ENCODE peak calls at places on chromosomes 11 and 22, in five cellular contexts. B, O, Q, E and W are unnamed samples.

GRCh38 chr11:70029115-70029830 is 48.8 kb upstream of the ANO1 start:
- DNase-seq in B (no peak), O (peak), Q (no peak), E (no peak), W (no peak)

GRCh38 chr11:62732830-62733229 is 4.5 kb downstream of the TTC9C start:
- DNase-seq in B (no peak), O (no peak), Q (peak), E (peak), W (peak)

GRCh38 chr11:18736590-18737148 is 10.7 kb upstream of the IGSF22 start:
- DNase-seq in B (no peak), O (no peak), Q (no peak), E (no peak), W (no peak)

GRCh38 chr11:64947202-64947814 is 11.6 kb upstream of the GPHA2 start:
- DNase-seq in B (no peak), O (no peak), Q (no peak), E (peak), W (peak)

GRCh38 chr11:121654506-121655480 is 202.0 kb upstream of the SORL1-AS1 start:
- DNase-seq in B (no peak), O (no peak), Q (peak), E (no peak), W (no peak)

GRCh38 chr11:68661014-68661413 is 23.3 kb upstream of the GAL start:
- DNase-seq in B (no peak), O (no peak), Q (no peak), E (no peak), W (no peak)

GRCh38 chr11:1604181-1604580 is 4.1 kb downstream of the KRTAP5-3 start:
- DNase-seq in B (no peak), O (no peak), Q (no peak), E (no peak), W (no peak)

GRCh38 chr22:36606114-36606513 is 77.1 kb upstream of the EIF3D start:
- DNase-seq in B (no peak), O (no peak), Q (no peak), E (no peak), W (no peak)

GRCh38 chr11:58576792-58577440 is 1.3 kb upstream of the LPXN start:
- DNase-seq in B (no peak), O (no peak), Q (peak), E (peak), W (peak)

GRCh38 chr11:72617080-72617744 is 57.0 kb downstream of the PDE2A start:
- DNase-seq in B (no peak), O (no peak), Q (no peak), E (no peak), W (peak)

GRCh38 chr22:46000081-46001027 is 23.4 kb upstream of the WNT7B start:
- DNase-seq in B (no peak), O (no peak), Q (no peak), E (no peak), W (no peak)

GRCh38 chr22:48520888-48521600 is 1306.6 kb downstream of the BRD1 start:
- DNase-seq in B (no peak), O (no peak), Q (no peak), E (no peak), W (no peak)

GRCh38 chr11:9605742-9606141 is 32.3 kb downstream of the WEE1 start:
- DNase-seq in B (no peak), O (no peak), Q (no peak), E (no peak), W (no peak)

GRCh38 chr11:78080818-78081495 is 1.3 kb upstream of the NDUFC2 start:
- DNase-seq in B (no peak), O (no peak), Q (peak), E (no peak), W (peak)

GRCh38 chr11:118996926-118997626 is 862 bp upstream of the CENATAC start:
- DNase-seq in B (no peak), O (no peak), Q (peak), E (peak), W (peak)
- TF ChIP-seq CTCF in B (no peak), O (peak), Q (peak), E (no peak), W (peak)

DNA sequence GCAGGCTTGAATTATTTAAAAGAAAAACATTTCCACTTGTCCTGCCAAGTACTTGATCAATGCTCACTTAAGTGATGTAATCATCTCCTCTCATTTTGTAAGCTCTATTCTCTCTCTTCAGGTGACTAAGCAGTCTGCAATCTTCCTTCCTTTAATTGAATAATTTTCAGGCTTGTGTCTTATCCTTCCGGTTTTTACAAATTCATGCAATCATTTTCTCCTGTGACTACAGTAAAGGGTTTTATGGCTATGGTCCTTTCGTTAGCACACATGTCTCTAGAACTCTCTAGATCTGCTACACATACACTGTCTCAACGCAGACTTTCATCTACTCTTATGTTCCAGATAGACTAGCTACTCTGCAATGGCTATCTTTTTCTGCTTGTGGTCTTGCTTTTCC is 12.5 kb upstream of the UPB1 start:
- DNase-seq in B (no peak), O (no peak), Q (peak), E (no peak), W (peak)
- H3K4me3 ChIP-seq in B (no peak), O (no peak), Q (no peak), E (no peak), W (no peak)

GRCh38 chr11:66157182-66157864 is 87.3 kb downstream of the PACS1 start:
- DNase-seq in B (no peak), O (no peak), Q (peak), E (peak), W (peak)
- TF ChIP-seq CTCF in B (no peak), O (no peak), Q (peak), E (no peak), W (no peak)

GRCh38 chr11:13216019-13217006 is 61.3 kb upstream of the BMAL1 start:
- DNase-seq in B (no peak), O (no peak), Q (peak), E (peak), W (peak)
- H3K4me3 ChIP-seq in B (no peak), O (no peak), Q (peak), E (peak), W (no peak)

DNA sequence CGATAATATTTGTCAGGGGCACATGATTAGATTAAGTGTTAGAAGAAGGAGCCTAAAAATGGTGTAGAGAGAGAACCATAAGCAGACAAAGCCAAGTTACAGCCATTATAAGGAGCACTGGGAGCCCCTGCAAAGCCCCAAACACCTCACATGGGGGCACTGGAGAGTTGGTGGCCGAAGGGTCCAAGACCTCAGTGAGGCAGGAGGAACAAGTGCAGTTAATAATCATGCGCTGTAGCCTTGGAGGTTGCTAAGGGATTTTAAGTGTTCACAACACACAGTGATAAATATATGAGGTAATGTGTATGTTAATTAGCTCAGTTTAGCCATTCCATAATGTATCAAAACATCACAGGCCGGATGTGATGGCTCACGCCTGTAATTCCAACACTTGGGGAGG is 54.4 kb upstream of the JAM3 start:
- DNase-seq in B (no peak), O (peak), Q (no peak), E (no peak), W (no peak)
- TF ChIP-seq CTCF in B (no peak), O (peak), Q (no peak), E (no peak), W (peak)

GRCh38 chr11:327581-327923 is 6.9 kb upstream of the IFITM3 start:
- DNase-seq in B (no peak), O (no peak), Q (no peak), E (no peak), W (no peak)

GRCh38 chr11:326592-326841 is 5.9 kb upstream of the IFITM3 start:
- DNase-seq in B (no peak), O (no peak), Q (no peak), E (no peak), W (no peak)

GRCh38 chr11:325796-326591 is 5.3 kb upstream of the IFITM3 start:
- DNase-seq in B (no peak), O (no peak), Q (no peak), E (no peak), W (no peak)

GRCh38 chr11:328012-328411 is 7.4 kb upstream of the IFITM3 start:
- DNase-seq in B (no peak), O (no peak), Q (no peak), E (no peak), W (no peak)

GRCh38 chr11:326842-327580 is 6.4 kb upstream of the IFITM3 start:
- DNase-seq in B (peak), O (no peak), Q (no peak), E (no peak), W (peak)
- H3K4me3 ChIP-seq in B (no peak), O (no peak), Q (no peak), E (no peak), W (no peak)

GRCh38 chr22:26563022-26563421 is 26.9 kb downstream of the TPST2 start:
- DNase-seq in B (no peak), O (no peak), Q (no peak), E (peak), W (no peak)
- TF ChIP-seq CTCF in B (no peak), O (no peak), Q (peak), E (no peak), W (no peak)

GRCh38 chr22:25403284-25403606 is 161.2 kb upstream of the GRK3 start:
- DNase-seq in B (no peak), O (no peak), Q (no peak), E (no peak), W (no peak)
- H3K4me3 ChIP-seq in B (peak), O (no peak), Q (peak), E (peak), W (peak)